ENCODE peak calls at places on chromosome 22, in six cellular contexts. I, N, A, P, E and U are unnamed samples.

GRCh38 chr22:42794551-42795510 is 62.2 kb downstream of the ARFGAP3 start:
- DNase-seq in A (no peak), E (peak), I (no peak), P (no peak), N (no peak), U (no peak)

GRCh38 chr22:29524440-29525191 is 28.9 kb downstream of the THOC5 start:
- DNase-seq in E (peak), A (peak), N (no peak), I (peak), P (peak), U (peak)

GRCh38 chr22:49660321-49660720 is 167.4 kb downstream of the BRD1 start:
- DNase-seq in N (no peak), I (no peak), E (no peak), P (no peak), A (no peak), U (no peak)

GRCh38 chr22:20080776-20081654 is 974 bp downstream of the DGCR8 start:
- DNase-seq in I (peak), E (peak), P (peak), A (peak), N (no peak), U (no peak)

GRCh38 chr22:26599505-26599904 is 9.6 kb upstream of the TPST2 start:
- DNase-seq in P (no peak), E (no peak), I (no peak), N (no peak), A (peak), U (no peak)

GRCh38 chr22:40728731-40729189 is 49.5 kb downstream of the MCHR1 start:
- DNase-seq in E (no peak), P (peak), N (no peak), A (no peak), I (no peak), U (no peak)

GRCh38 chr22:40757071-40757470 is 62.1 kb downstream of the SLC25A17 start:
- DNase-seq in A (no peak), I (no peak), N (no peak), P (no peak), E (no peak), U (no peak)

GRCh38 chr22:49825944-49826602 is 1.6 kb downstream of the BRD1 start:
- DNase-seq in N (no peak), P (peak), A (no peak), E (peak), I (no peak), U (no peak)

GRCh38 chr22:11253000-11253511 is 4274.9 kb upstream of the OR11H1 start:
- DNase-seq in E (no peak), I (no peak), A (no peak), N (no peak), P (no peak), U (no peak)

GRCh38 chr22:36423461-36424404 is 36.0 kb upstream of the MYH9 start:
- DNase-seq in N (no peak), P (peak), E (no peak), A (no peak), I (no peak), U (no peak)

GRCh38 chr22:21714784-21715183 is 20.8 kb downstream of the YPEL1 start:
- DNase-seq in N (no peak), P (no peak), E (no peak), I (no peak), A (no peak), U (no peak)

GRCh38 chr22:44279059-44279340 is 33.8 kb downstream of the SHISAL1 start:
- DNase-seq in P (no peak), A (no peak), E (no peak), I (no peak), N (no peak), U (no peak)

GRCh38 chr22:39666926-39667325 is 96.4 kb downstream of the CACNA1I start:
- DNase-seq in I (no peak), A (no peak), P (no peak), N (no peak), E (no peak), U (no peak)

GRCh38 chr22:36286096-36286957 is 33.4 kb downstream of the APOL1 start:
- DNase-seq in P (peak), N (no peak), I (peak), E (peak), A (peak), U (peak)

GRCh38 chr22:49968831-49969661 is 8.5 kb downstream of the PIM3 start:
- DNase-seq in P (no peak), E (no peak), I (no peak), N (no peak), A (peak), U (no peak)

GRCh38 chr22:17158176-17158567 is 905 bp downstream of the HDHD5 start:
- DNase-seq in I (no peak), P (no peak), E (no peak), N (no peak), A (no peak), U (no peak)

GRCh38 chr22:40428796-40429195 is 58.4 kb downstream of the SGSM3 start:
- DNase-seq in I (no peak), A (no peak), P (no peak), N (no peak), E (no peak), U (no peak)

GRCh38 chr22:46985507-46985882 is 223.0 kb downstream of the TBC1D22A start:
- DNase-seq in E (no peak), A (no peak), I (no peak), P (no peak), N (no peak), U (no peak)

GRCh38 chr22:27918351-27919221 is 470 bp downstream of the PITPNB start:
- DNase-seq in E (peak), P (peak), N (no peak), I (no peak), A (peak), U (no peak)

GRCh38 chr22:41862530-41863266 is 29.8 kb downstream of the SREBF2 start:
- DNase-seq in N (peak), A (no peak), P (no peak), I (no peak), E (no peak), U (no peak)

GRCh38 chr22:48277868-48278581 is 1515.6 kb downstream of the TBC1D22A start:
- DNase-seq in A (no peak), I (no peak), E (no peak), P (no peak), N (no peak), U (no peak)
- TF ChIP-seq JUND in A (no peak), I (no peak), E (no peak), P (no peak), N (no peak), U (no peak)

GRCh38 chr22:31344369-31345330 is 1.5 kb downstream of the PATZ1 start:
- DNase-seq in A (peak), N (no peak), E (no peak), I (no peak), P (no peak), U (no peak)
- TF ChIP-seq JUND in A (no peak), N (no peak), E (peak), I (no peak), P (no peak), U (no peak)

DNA sequence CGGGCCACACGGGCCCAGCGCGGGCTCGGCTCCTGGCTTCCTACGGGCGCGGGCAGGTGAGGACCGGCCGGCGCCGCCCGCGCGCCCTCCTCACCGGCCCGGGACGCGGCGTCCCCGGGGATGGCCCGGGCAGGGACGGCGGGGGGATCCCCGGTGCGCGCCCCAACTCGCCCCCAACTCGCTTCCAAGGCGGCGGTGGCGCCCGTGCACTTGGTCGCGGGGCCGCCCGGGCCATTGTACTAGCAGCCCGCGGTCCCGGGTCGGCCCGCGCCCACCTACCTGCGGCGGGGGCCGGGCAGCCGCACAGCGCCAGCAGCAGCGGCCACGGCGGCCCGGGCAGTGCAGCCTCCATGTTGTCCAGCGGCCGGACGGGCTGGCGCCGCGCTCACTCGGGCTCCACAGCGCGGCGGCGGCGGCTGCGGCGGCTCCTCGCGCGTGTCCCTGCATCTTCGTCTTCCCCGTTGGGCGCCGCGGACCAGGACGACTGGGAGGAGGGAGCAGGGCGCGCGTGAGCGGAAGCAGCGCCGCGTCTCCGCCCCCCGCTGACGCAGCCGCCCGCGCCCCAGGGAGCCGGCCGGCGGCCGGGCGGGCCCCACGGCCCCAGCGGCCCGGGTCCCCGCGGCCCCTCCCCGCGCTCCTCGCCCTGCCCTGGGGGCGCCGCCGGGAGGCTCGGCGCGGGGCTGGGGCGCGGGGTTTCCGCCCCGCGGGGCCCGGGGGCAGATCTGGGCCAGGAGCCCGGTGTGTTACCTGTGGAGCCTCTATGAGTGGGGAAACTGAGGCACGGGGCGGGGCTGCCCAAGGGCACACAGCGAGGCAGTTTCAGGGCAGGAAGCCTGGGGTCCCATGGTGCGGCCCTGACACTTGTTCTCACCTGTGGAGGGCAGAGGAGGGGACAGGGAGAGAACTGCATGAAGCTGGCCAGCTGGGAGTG is 159.3 kb upstream of the GRK3 start:
- DNase-seq in I (no peak), A (peak), N (no peak), E (peak), P (peak), U (peak)
- TF ChIP-seq JUND in I (no peak), A (no peak), N (no peak), E (no peak), P (no peak), U (no peak)

GRCh38 chr22:37894939-37895670 is 11.0 kb upstream of the MICALL1 start:
- DNase-seq in P (no peak), E (no peak), A (no peak), N (no peak), I (no peak), U (no peak)
- TF ChIP-seq JUND in P (no peak), E (no peak), A (no peak), N (no peak), I (no peak), U (no peak)

DNA sequence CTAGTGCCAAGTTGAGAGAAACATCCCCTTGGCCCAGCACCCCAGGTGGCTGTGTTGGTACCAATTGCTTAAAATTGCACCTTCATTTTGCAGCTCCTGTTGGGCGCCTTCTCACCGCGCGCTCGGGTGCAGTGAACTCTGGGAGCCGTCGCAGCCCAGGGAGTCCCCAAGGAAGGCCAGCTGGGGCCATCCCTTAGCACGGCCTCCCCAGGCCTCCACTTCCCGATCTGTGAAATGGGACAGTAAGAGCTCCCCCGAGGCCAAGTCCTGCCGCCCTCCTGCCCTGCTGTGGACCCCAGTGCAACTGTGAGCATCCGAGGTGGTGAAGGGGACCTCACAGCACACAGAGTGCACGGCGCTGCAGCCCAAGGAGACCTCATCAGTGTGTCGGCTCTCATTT is 1234.1 kb downstream of the BRD1 start:
- DNase-seq in E (no peak), I (no peak), A (no peak), P (no peak), N (no peak), U (no peak)
- TF ChIP-seq JUND in E (no peak), I (no peak), A (no peak), P (no peak), N (no peak), U (no peak)

GRCh38 chr22:25546751-25547150 is 17.7 kb upstream of the GRK3 start:
- DNase-seq in I (no peak), P (no peak), N (no peak), A (no peak), E (no peak), U (no peak)
- TF ChIP-seq JUND in I (peak), P (peak), N (no peak), A (no peak), E (no peak), U (no peak)

GRCh38 chr22:19056951-19057401 is 65.2 kb downstream of the DGCR2 start:
- DNase-seq in A (no peak), I (no peak), N (no peak), E (no peak), P (no peak), U (no peak)
- TF ChIP-seq JUND in A (no peak), I (no peak), N (no peak), E (no peak), P (no peak), U (no peak)